ENCODE peak calls at places on chromosomes 13 and 19, in five cellular contexts. One of them, this sample, is unnamed.

GRCh38 chr19:13240312-13241022 is 90.3 kb downstream of the IER2 start:
- DNase-seq in choroid plexus epithelial cell: no peak
- DNase-seq in lower leg skin: no peak
- DNase-seq in iPS DF 6.9: no peak
- DNase-seq in mucosa of descending colon: no peak
- DNase-seq in this sample: no peak

GRCh38 chr19:11745871-11746270 is 7.1 kb upstream of the ZNF823 start:
- DNase-seq in choroid plexus epithelial cell: no peak
- DNase-seq in lower leg skin: no peak
- DNase-seq in iPS DF 6.9: no peak
- DNase-seq in mucosa of descending colon: no peak
- DNase-seq in this sample: no peak

GRCh38 chr13:39463611-39464010 is 139.4 kb downstream of the LHFPL6 start:
- DNase-seq in choroid plexus epithelial cell: no peak
- DNase-seq in lower leg skin: no peak
- DNase-seq in iPS DF 6.9: no peak
- DNase-seq in mucosa of descending colon: no peak
- DNase-seq in this sample: no peak

GRCh38 chr13:33509642-33510229 is 224.2 kb upstream of the STARD13 start:
- DNase-seq in choroid plexus epithelial cell: no peak
- DNase-seq in lower leg skin: no peak
- DNase-seq in iPS DF 6.9: no peak
- DNase-seq in mucosa of descending colon: no peak
- DNase-seq in this sample: no peak

GRCh38 chr13:35914662-35915061 is 216.5 kb downstream of the DCLK1 start:
- DNase-seq in choroid plexus epithelial cell: no peak
- DNase-seq in lower leg skin: no peak
- DNase-seq in iPS DF 6.9: no peak
- DNase-seq in mucosa of descending colon: no peak
- DNase-seq in this sample: no peak

GRCh38 chr19:31066385-31066784 is 282.9 kb downstream of the TSHZ3 start:
- DNase-seq in choroid plexus epithelial cell: peak; percentile 84
- DNase-seq in lower leg skin: no peak
- DNase-seq in iPS DF 6.9: no peak
- DNase-seq in mucosa of descending colon: no peak
- DNase-seq in this sample: no peak

GRCh38 chr13:94660695-94661324 is 51.5 kb downstream of the SOX21 start:
- DNase-seq in choroid plexus epithelial cell: peak; percentile 54
- DNase-seq in lower leg skin: no peak
- DNase-seq in iPS DF 6.9: no peak
- DNase-seq in mucosa of descending colon: no peak
- DNase-seq in this sample: peak; percentile 13

GRCh38 chr13:46622918-46623256 is 69.9 kb downstream of the LRCH1 start:
- DNase-seq in choroid plexus epithelial cell: peak; percentile 77
- DNase-seq in lower leg skin: no peak
- DNase-seq in iPS DF 6.9: no peak
- DNase-seq in mucosa of descending colon: no peak
- DNase-seq in this sample: no peak

GRCh38 chr13:80217614-80218456 is 123.1 kb downstream of the SPRY2 start:
- DNase-seq in choroid plexus epithelial cell: peak; percentile 78
- DNase-seq in lower leg skin: no peak
- DNase-seq in iPS DF 6.9: no peak
- DNase-seq in mucosa of descending colon: no peak
- DNase-seq in this sample: no peak

GRCh38 chr13:39073983-39074382 is 35.7 kb downstream of the NHLRC3 start:
- DNase-seq in choroid plexus epithelial cell: no peak
- DNase-seq in lower leg skin: no peak
- DNase-seq in iPS DF 6.9: no peak
- DNase-seq in mucosa of descending colon: no peak
- DNase-seq in this sample: no peak

GRCh38 chr13:113835461-113836274 is 28.2 kb downstream of the GAS6 start:
- DNase-seq in choroid plexus epithelial cell: peak; percentile 89
- DNase-seq in lower leg skin: no peak
- DNase-seq in iPS DF 6.9: no peak
- DNase-seq in mucosa of descending colon: no peak
- DNase-seq in this sample: no peak

GRCh38 chr13:30377312-30377685 is 45.0 kb upstream of the UBE2L5 start:
- DNase-seq in choroid plexus epithelial cell: no peak
- DNase-seq in lower leg skin: no peak
- DNase-seq in iPS DF 6.9: no peak
- DNase-seq in mucosa of descending colon: no peak
- DNase-seq in this sample: no peak
- H3K4me3 ChIP-seq in choroid plexus epithelial cell: no peak overlapping the region
- H3K4me3 ChIP-seq in lower leg skin: no peak overlapping the region
- H3K4me3 ChIP-seq in iPS DF 6.9: no peak overlapping the region
- H3K4me3 ChIP-seq in mucosa of descending colon: no peak overlapping the region
- H3K4me3 ChIP-seq in this sample: no peak overlapping the region

GRCh38 chr19:40219721-40220276 is 1.6 kb upstream of the TTC9B start:
- DNase-seq in choroid plexus epithelial cell: peak; percentile 71
- DNase-seq in lower leg skin: no peak
- DNase-seq in iPS DF 6.9: no peak
- DNase-seq in mucosa of descending colon: no peak
- DNase-seq in this sample: no peak
- H3K4me3 ChIP-seq in choroid plexus epithelial cell: no peak overlapping the region
- H3K4me3 ChIP-seq in lower leg skin: no peak overlapping the region
- H3K4me3 ChIP-seq in iPS DF 6.9: no peak overlapping the region
- H3K4me3 ChIP-seq in mucosa of descending colon: no peak overlapping the region
- H3K4me3 ChIP-seq in this sample: no peak overlapping the region

GRCh38 chr19:34482380-34483250 is 1.1 kb downstream of the WTIP start:
- DNase-seq in choroid plexus epithelial cell: peak; percentile 54
- DNase-seq in lower leg skin: peak; percentile 87
- DNase-seq in iPS DF 6.9: no peak
- DNase-seq in mucosa of descending colon: no peak
- DNase-seq in this sample: peak; percentile 82

GRCh38 chr19:34479396-34479795 is 2.2 kb upstream of the WTIP start:
- DNase-seq in choroid plexus epithelial cell: no peak
- DNase-seq in lower leg skin: peak; percentile 25
- DNase-seq in iPS DF 6.9: no peak
- DNase-seq in mucosa of descending colon: no peak
- DNase-seq in this sample: no peak

GRCh38 chr19:34481861-34482379 is 362 bp downstream of the WTIP start:
- DNase-seq in choroid plexus epithelial cell: peak; percentile 70
- DNase-seq in lower leg skin: peak; percentile 70
- DNase-seq in iPS DF 6.9: no peak
- DNase-seq in mucosa of descending colon: no peak
- DNase-seq in this sample: no peak

GRCh38 chr19:34480971-34481821 is at the start of gene WTIP:
- DNase-seq in choroid plexus epithelial cell: peak; percentile 91
- DNase-seq in lower leg skin: peak; percentile 92
- DNase-seq in iPS DF 6.9: no peak
- DNase-seq in mucosa of descending colon: peak; percentile 59
- DNase-seq in this sample: peak; percentile 97

GRCh38 chr19:34480491-34480890 is 1.1 kb upstream of the WTIP start:
- DNase-seq in choroid plexus epithelial cell: no peak
- DNase-seq in lower leg skin: peak; percentile 69
- DNase-seq in iPS DF 6.9: no peak
- DNase-seq in mucosa of descending colon: no peak
- DNase-seq in this sample: no peak
- H3K4me3 ChIP-seq in choroid plexus epithelial cell: peak overlapping the region; percentile 70
- H3K4me3 ChIP-seq in lower leg skin: no peak overlapping the region
- H3K4me3 ChIP-seq in iPS DF 6.9: no peak overlapping the region
- H3K4me3 ChIP-seq in mucosa of descending colon: no peak overlapping the region
- H3K4me3 ChIP-seq in this sample: peak overlapping the region; percentile 60

DNA sequence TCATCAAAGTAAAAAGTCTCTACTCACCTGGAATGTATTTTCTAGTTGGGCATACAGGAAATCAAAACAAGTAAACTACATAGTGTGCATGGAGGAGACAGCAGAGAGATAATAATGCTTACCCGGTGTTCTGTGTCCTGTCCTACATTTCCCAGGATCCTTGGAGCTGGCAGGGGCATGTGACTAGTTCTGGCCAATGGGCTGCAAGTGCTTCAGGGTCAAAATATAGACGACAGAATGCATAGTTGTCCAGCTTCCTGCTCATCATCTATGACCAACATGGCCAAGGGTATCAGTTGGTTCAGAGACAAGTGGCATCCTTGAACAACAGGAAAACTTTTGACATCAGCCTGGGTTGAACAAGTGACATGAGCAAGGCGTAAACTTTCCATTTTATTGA is 8.5 kb downstream of the ZNF317 start:
- DNase-seq in choroid plexus epithelial cell: no peak
- DNase-seq in lower leg skin: no peak
- DNase-seq in iPS DF 6.9: no peak
- DNase-seq in mucosa of descending colon: no peak
- DNase-seq in this sample: no peak
- H3K4me3 ChIP-seq in choroid plexus epithelial cell: no peak overlapping the region
- H3K4me3 ChIP-seq in lower leg skin: no peak overlapping the region
- H3K4me3 ChIP-seq in iPS DF 6.9: no peak overlapping the region
- H3K4me3 ChIP-seq in mucosa of descending colon: no peak overlapping the region
- H3K4me3 ChIP-seq in this sample: no peak overlapping the region

DNA sequence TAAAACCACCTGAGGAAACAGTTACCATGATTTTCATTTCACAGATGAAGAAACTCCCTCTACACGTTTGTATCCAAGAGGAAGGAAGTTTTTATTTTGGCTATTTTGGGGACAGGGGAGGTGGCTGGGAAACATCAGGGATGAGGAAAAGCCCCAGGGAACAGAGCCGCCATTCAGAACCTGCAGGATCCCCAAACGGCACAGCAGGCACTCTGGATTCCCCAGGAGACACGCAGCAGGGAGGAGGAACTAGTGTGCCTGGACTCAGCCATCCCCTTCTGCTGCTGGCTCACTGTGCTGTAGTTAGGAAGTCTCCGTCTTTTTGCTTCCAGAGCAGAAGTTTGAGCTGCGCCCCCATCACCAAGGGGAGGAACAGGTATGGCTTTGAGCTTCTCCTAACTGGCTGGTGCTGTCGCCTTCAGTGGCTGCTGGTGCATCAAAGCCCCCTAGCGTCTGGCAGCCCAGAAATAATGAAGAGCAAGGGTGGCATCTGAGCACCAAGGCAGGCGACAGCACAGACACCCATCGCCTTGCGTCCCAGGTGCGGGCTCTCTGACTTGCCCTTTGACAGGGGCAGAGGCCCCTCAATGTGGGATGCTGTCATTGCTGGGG is 4.2 kb downstream of the NAPA start:
- DNase-seq in choroid plexus epithelial cell: no peak
- DNase-seq in lower leg skin: no peak
- DNase-seq in iPS DF 6.9: no peak
- DNase-seq in mucosa of descending colon: no peak
- DNase-seq in this sample: no peak
- H3K4me3 ChIP-seq in choroid plexus epithelial cell: no peak overlapping the region
- H3K4me3 ChIP-seq in lower leg skin: no peak overlapping the region
- H3K4me3 ChIP-seq in iPS DF 6.9: no peak overlapping the region
- H3K4me3 ChIP-seq in mucosa of descending colon: no peak overlapping the region
- H3K4me3 ChIP-seq in this sample: no peak overlapping the region

GRCh38 chr13:27007166-27007565 is 164.4 kb downstream of the USP12 start:
- DNase-seq in choroid plexus epithelial cell: no peak
- DNase-seq in lower leg skin: peak; percentile 82
- DNase-seq in iPS DF 6.9: no peak
- DNase-seq in mucosa of descending colon: no peak
- DNase-seq in this sample: no peak
- H3K4me3 ChIP-seq in choroid plexus epithelial cell: no peak overlapping the region
- H3K4me3 ChIP-seq in lower leg skin: no peak overlapping the region
- H3K4me3 ChIP-seq in iPS DF 6.9: peak overlapping the region; percentile 15
- H3K4me3 ChIP-seq in mucosa of descending colon: no peak overlapping the region
- H3K4me3 ChIP-seq in this sample: peak overlapping the region; percentile 43

DNA sequence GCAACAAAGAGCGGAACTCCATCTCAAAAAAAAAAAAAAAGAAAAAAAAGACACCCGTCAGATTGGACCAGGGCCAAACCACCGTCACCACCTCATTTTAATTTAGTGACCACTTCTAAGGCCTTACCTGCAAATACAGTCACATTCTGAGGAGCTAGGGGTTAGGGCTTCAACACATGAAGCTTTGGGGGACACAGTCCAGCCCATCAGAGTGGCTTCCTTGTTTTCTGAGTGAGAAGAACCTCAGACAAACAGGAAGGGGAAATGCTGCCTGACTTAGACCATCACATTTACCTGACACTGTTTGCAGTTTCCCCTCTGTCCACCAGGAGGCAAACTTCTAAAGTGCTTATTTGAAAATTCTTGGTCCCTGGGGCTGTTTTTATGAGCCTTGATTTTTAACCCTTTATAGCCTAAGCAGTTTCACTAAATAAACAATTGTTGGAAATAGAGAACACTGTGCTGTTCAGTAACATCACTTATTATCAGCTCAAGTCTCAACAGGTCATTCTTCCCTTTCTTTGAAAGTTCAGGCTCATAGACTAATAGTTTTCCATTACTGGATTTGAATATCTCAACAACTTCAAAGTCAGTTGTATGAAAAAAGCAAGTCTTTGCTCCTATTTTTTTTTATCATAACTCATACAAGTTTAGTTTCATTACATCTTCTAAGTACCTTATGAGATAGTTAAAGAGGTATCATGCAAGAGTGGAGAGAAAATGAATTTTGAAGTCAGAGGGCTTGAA is 74.9 kb upstream of the WASF3 start:
- DNase-seq in choroid plexus epithelial cell: peak; percentile 87
- DNase-seq in lower leg skin: peak; percentile 86
- DNase-seq in iPS DF 6.9: peak; percentile 52
- DNase-seq in mucosa of descending colon: no peak
- DNase-seq in this sample: peak; percentile 77
- H3K4me3 ChIP-seq in choroid plexus epithelial cell: peak overlapping the region; percentile 49
- H3K4me3 ChIP-seq in lower leg skin: no peak overlapping the region
- H3K4me3 ChIP-seq in iPS DF 6.9: no peak overlapping the region
- H3K4me3 ChIP-seq in mucosa of descending colon: no peak overlapping the region
- H3K4me3 ChIP-seq in this sample: no peak overlapping the region

GRCh38 chr13:30904043-30904442 is 2.0 kb upstream of the MEDAG start:
- DNase-seq in choroid plexus epithelial cell: peak; percentile 64
- DNase-seq in lower leg skin: no peak
- DNase-seq in iPS DF 6.9: no peak
- DNase-seq in mucosa of descending colon: no peak
- DNase-seq in this sample: no peak

GRCh38 chr13:30905932-30906383 is at the start of gene MEDAG:
- DNase-seq in choroid plexus epithelial cell: peak; percentile 88
- DNase-seq in lower leg skin: peak; percentile 97
- DNase-seq in iPS DF 6.9: no peak
- DNase-seq in mucosa of descending colon: peak; percentile 34
- DNase-seq in this sample: no peak

GRCh38 chr13:30908416-30908980 is 2.4 kb downstream of the MEDAG start:
- DNase-seq in choroid plexus epithelial cell: peak; percentile 61
- DNase-seq in lower leg skin: no peak
- DNase-seq in iPS DF 6.9: no peak
- DNase-seq in mucosa of descending colon: no peak
- DNase-seq in this sample: no peak

GRCh38 chr13:30906411-30906990 is 430 bp downstream of the MEDAG start:
- DNase-seq in choroid plexus epithelial cell: peak; percentile 36
- DNase-seq in lower leg skin: no peak
- DNase-seq in iPS DF 6.9: no peak
- DNase-seq in mucosa of descending colon: no peak
- DNase-seq in this sample: peak; percentile 77

DNA sequence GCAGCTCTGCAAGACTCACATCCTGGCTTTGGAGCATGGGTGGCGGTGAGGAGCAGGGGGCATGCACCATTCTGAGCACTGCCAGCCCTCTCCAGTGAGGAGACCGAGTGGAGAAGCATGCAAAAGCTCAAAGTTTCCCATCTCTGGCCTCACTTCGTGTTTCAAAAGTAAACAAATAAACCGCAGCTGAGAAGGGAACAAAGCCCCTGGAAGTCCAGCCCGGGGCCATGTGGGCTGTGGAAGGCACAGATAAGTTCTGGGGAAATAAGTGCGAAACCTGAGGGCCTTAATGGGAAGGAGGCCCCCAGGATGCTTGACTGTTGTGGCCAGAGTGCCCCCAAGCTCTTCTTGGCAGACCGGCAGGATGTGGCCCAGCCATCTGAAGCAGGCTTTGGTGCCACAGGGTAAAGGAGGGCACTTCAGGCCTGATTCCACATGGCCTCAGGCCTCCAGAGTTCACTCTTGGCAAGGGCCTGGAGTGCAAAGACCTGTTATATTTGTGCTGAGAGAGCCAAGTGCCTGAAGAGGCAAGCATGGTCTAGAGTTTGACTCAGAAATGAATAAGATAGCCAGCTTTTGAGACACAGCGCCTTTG is 1.2 kb downstream of the MEDAG start:
- DNase-seq in choroid plexus epithelial cell: peak; percentile 66
- DNase-seq in lower leg skin: no peak
- DNase-seq in iPS DF 6.9: no peak
- DNase-seq in mucosa of descending colon: no peak
- DNase-seq in this sample: no peak
- H3K4me3 ChIP-seq in choroid plexus epithelial cell: peak overlapping the region; percentile 61
- H3K4me3 ChIP-seq in lower leg skin: peak overlapping the region; percentile 31
- H3K4me3 ChIP-seq in iPS DF 6.9: no peak overlapping the region
- H3K4me3 ChIP-seq in mucosa of descending colon: no peak overlapping the region
- H3K4me3 ChIP-seq in this sample: no peak overlapping the region

This sample was measured in H7.